ENCODE peak calls at places on chromosomes 2 and 18, in five cellular contexts. One of them, this sample, is unnamed.

GRCh38 chr2:43323810-43324588 is 97.6 kb upstream of the ZFP36L2 start:
- DNase-seq in dorsolateral prefrontal cortex: no peak
- DNase-seq in HFFc6: no peak
- DNase-seq in psoas muscle: peak; percentile 82
- DNase-seq in omental fat pad: no peak
- DNase-seq in this sample: no peak

GRCh38 chr18:26477828-26478466 is 70.4 kb downstream of the KCTD1 start:
- DNase-seq in dorsolateral prefrontal cortex: no peak
- DNase-seq in HFFc6: no peak
- DNase-seq in psoas muscle: no peak
- DNase-seq in omental fat pad: no peak
- DNase-seq in this sample: no peak

GRCh38 chr18:35352778-35353177 is 8.6 kb upstream of the ZNF24 start:
- DNase-seq in dorsolateral prefrontal cortex: no peak
- DNase-seq in HFFc6: no peak
- DNase-seq in psoas muscle: no peak
- DNase-seq in omental fat pad: no peak
- DNase-seq in this sample: no peak

GRCh38 chr2:135245055-135245454 is 193.0 kb downstream of the RAB3GAP1 start:
- DNase-seq in dorsolateral prefrontal cortex: no peak
- DNase-seq in HFFc6: peak; percentile 13
- DNase-seq in psoas muscle: no peak
- DNase-seq in omental fat pad: no peak
- DNase-seq in this sample: no peak

GRCh38 chr2:225867071-225867470 is 467.6 kb downstream of the NYAP2 start:
- DNase-seq in dorsolateral prefrontal cortex: no peak
- DNase-seq in HFFc6: no peak
- DNase-seq in psoas muscle: no peak
- DNase-seq in omental fat pad: no peak
- DNase-seq in this sample: no peak

GRCh38 chr2:178193823-178194599 is at the start of gene OSBPL6:
- DNase-seq in dorsolateral prefrontal cortex: peak; percentile 75
- DNase-seq in HFFc6: peak; percentile 78
- DNase-seq in psoas muscle: peak; percentile 86
- DNase-seq in omental fat pad: peak; percentile 36
- DNase-seq in this sample: peak; percentile 70

GRCh38 chr18:77063256-77063655 is 69.3 kb downstream of the MBP start:
- DNase-seq in dorsolateral prefrontal cortex: no peak
- DNase-seq in HFFc6: no peak
- DNase-seq in psoas muscle: no peak
- DNase-seq in omental fat pad: no peak
- DNase-seq in this sample: no peak

GRCh38 chr2:237617305-237617982 is 9.9 kb upstream of the LRRFIP1 start:
- DNase-seq in dorsolateral prefrontal cortex: no peak
- DNase-seq in HFFc6: no peak
- DNase-seq in psoas muscle: no peak
- DNase-seq in omental fat pad: no peak
- DNase-seq in this sample: no peak

GRCh38 chr2:137838255-137839092 is 125.8 kb upstream of the HNMT start:
- DNase-seq in dorsolateral prefrontal cortex: no peak
- DNase-seq in HFFc6: peak; percentile 53
- DNase-seq in psoas muscle: no peak
- DNase-seq in omental fat pad: no peak
- DNase-seq in this sample: peak; percentile 22

GRCh38 chr2:188319845-188320244 is 28.2 kb downstream of the GULP1 start:
- DNase-seq in dorsolateral prefrontal cortex: no peak
- DNase-seq in HFFc6: no peak
- DNase-seq in psoas muscle: no peak
- DNase-seq in omental fat pad: no peak
- DNase-seq in this sample: no peak

GRCh38 chr2:1687254-1687653 is 57.1 kb downstream of the PXDN start:
- DNase-seq in dorsolateral prefrontal cortex: no peak
- DNase-seq in HFFc6: no peak
- DNase-seq in psoas muscle: no peak
- DNase-seq in omental fat pad: no peak
- DNase-seq in this sample: no peak

GRCh38 chr2:122329266-122329665 is 573.8 kb downstream of the TSN start:
- DNase-seq in dorsolateral prefrontal cortex: no peak
- DNase-seq in HFFc6: no peak
- DNase-seq in psoas muscle: no peak
- DNase-seq in omental fat pad: no peak
- DNase-seq in this sample: no peak

GRCh38 chr2:46297546-46298271 is 502 bp downstream of the EPAS1 start:
- DNase-seq in dorsolateral prefrontal cortex: peak; percentile 13
- DNase-seq in HFFc6: no peak
- DNase-seq in psoas muscle: peak; percentile 70
- DNase-seq in omental fat pad: peak; percentile 64
- DNase-seq in this sample: peak; percentile 38

GRCh38 chr2:46298522-46299351 is 1.5 kb downstream of the EPAS1 start:
- DNase-seq in dorsolateral prefrontal cortex: peak; percentile 21
- DNase-seq in HFFc6: peak; percentile 42
- DNase-seq in psoas muscle: peak; percentile 55
- DNase-seq in omental fat pad: no peak
- DNase-seq in this sample: peak; percentile 49

GRCh38 chr2:46300406-46300832 is 3.2 kb downstream of the EPAS1 start:
- DNase-seq in dorsolateral prefrontal cortex: no peak
- DNase-seq in HFFc6: no peak
- DNase-seq in psoas muscle: no peak
- DNase-seq in omental fat pad: no peak
- DNase-seq in this sample: no peak

GRCh38 chr2:46298272-46298521 is 990 bp downstream of the EPAS1 start:
- DNase-seq in dorsolateral prefrontal cortex: no peak
- DNase-seq in HFFc6: no peak
- DNase-seq in psoas muscle: peak; percentile 25
- DNase-seq in omental fat pad: no peak
- DNase-seq in this sample: no peak

DNA sequence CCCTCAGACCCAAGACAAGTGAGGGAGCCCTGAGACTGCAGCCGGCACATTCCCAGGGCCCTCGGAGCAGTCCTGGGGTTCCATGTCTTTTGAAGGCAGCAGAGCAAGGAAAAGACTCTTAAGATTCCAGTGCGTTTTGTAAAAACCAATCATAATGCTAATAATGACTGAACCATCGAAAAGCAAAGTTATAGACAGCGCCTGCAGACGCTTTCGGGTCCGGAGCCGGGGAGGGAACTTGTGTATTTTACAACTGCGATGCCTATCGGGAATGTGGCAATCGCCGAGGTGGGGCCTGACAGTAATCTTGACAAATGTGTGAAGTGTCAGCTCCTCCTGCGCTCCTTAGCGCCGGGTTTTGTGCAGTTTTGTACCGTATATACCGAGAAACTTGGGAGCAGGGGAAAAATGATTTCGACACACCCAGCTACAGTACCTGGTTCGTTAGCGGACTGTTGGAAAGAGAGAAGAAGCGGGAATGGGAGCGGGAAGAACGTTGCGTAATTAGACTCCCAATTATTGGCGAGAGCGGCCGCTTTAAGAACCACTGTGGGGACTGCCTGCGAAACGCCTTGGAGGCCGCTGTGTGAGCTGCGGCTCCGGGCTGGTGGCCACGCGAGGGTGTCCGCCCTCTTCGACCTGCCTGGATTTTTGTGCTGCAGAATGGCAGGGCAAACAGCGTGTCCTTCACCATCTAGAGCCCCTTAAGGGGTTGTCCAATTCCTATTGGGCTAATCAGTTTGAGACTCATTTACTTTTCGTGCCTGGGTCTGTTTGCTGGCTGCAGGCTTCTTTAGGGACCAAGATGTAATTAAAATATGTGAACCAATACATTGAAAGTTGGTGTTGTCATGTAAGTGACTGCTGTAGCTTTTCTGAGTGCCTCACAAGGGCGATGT is 2.4 kb downstream of the EPAS1 start:
- DNase-seq in dorsolateral prefrontal cortex: peak; percentile 36
- DNase-seq in HFFc6: peak; percentile 64
- DNase-seq in psoas muscle: peak; percentile 79
- DNase-seq in omental fat pad: peak; percentile 62
- DNase-seq in this sample: no peak
- TF ChIP-seq CTCF in dorsolateral prefrontal cortex: no peak
- TF ChIP-seq CTCF in HFFc6: no peak
- TF ChIP-seq CTCF in psoas muscle: no peak
- TF ChIP-seq CTCF in omental fat pad: no peak
- TF ChIP-seq CTCF in this sample: no peak

DNA sequence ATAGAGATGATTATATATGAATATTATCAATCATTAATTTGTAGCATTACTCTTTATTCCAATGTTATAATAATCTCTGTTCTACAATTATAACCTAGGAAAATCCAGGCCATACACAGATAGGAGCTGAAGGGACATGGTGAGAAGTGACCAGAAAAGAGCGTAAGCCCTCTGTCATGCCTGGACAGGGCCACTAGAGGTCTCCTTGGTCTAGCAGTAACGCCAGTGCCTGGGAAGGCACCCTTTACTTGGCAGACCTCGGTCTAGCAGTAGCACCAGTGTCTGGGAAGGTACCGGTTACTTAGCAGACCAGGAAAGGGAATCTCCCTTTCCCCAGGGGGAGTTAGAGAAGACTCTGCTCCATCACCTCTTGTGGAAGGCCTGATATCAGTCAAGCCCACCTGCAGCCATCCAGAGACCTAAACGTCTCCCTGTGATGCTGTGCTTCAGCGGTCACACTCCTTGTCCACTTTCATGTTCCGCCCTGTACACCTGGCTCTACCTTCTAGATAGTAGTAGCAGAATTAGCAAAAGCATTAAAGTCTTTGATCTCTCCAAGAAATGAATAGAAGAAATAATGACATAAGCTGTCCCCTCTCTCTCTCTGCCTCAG is 447.5 kb upstream of the FSIP2 start:
- DNase-seq in dorsolateral prefrontal cortex: no peak
- DNase-seq in HFFc6: peak; percentile 9
- DNase-seq in psoas muscle: no peak
- DNase-seq in omental fat pad: no peak
- DNase-seq in this sample: no peak
- TF ChIP-seq CTCF in dorsolateral prefrontal cortex: no peak
- TF ChIP-seq CTCF in HFFc6: peak; percentile 48
- TF ChIP-seq CTCF in psoas muscle: peak; percentile 34
- TF ChIP-seq CTCF in omental fat pad: no peak
- TF ChIP-seq CTCF in this sample: peak; percentile 44

GRCh38 chr2:45943231-45944044 is 292.0 kb downstream of the PRKCE start:
- DNase-seq in dorsolateral prefrontal cortex: no peak
- DNase-seq in HFFc6: no peak
- DNase-seq in psoas muscle: no peak
- DNase-seq in omental fat pad: no peak
- DNase-seq in this sample: no peak
- TF ChIP-seq CTCF in dorsolateral prefrontal cortex: no peak
- TF ChIP-seq CTCF in HFFc6: peak; percentile 56
- TF ChIP-seq CTCF in psoas muscle: no peak
- TF ChIP-seq CTCF in omental fat pad: no peak
- TF ChIP-seq CTCF in this sample: peak; percentile 4

DNA sequence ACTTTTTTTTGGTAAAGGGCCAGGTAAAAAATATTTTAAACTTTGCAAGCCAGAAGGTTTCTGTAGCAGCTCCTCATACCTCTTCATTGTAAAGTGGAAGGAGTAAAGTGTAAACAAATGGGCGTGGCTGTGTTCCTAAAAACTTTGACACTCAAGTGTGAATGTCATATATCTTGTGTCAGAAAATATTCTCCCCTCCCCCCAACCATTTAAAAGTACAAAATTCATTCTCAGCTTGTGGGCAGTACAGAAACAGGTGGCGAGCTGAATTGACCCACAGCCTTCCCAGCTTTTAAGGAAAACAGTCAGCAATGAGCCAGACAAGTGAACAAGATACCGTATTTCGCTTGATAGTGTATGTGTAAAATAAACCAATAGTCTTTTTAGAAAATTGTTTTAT is 4.0 kb downstream of the YPEL5 start:
- DNase-seq in dorsolateral prefrontal cortex: no peak
- DNase-seq in HFFc6: no peak
- DNase-seq in psoas muscle: no peak
- DNase-seq in omental fat pad: no peak
- DNase-seq in this sample: no peak
- TF ChIP-seq CTCF in dorsolateral prefrontal cortex: no peak
- TF ChIP-seq CTCF in HFFc6: no peak
- TF ChIP-seq CTCF in psoas muscle: no peak
- TF ChIP-seq CTCF in omental fat pad: no peak
- TF ChIP-seq CTCF in this sample: no peak

GRCh38 chr2:118051956-118052355 is 36.3 kb upstream of the INSIG2 start:
- DNase-seq in dorsolateral prefrontal cortex: no peak
- DNase-seq in HFFc6: no peak
- DNase-seq in psoas muscle: no peak
- DNase-seq in omental fat pad: no peak
- DNase-seq in this sample: no peak

GRCh38 chr2:118058979-118059378 is 29.3 kb upstream of the INSIG2 start:
- DNase-seq in dorsolateral prefrontal cortex: no peak
- DNase-seq in HFFc6: no peak
- DNase-seq in psoas muscle: no peak
- DNase-seq in omental fat pad: no peak
- DNase-seq in this sample: no peak

GRCh38 chr2:118056165-118056534 is 32.1 kb upstream of the INSIG2 start:
- DNase-seq in dorsolateral prefrontal cortex: no peak
- DNase-seq in HFFc6: no peak
- DNase-seq in psoas muscle: no peak
- DNase-seq in omental fat pad: no peak
- DNase-seq in this sample: no peak

GRCh38 chr2:118052474-118052873 is 35.8 kb upstream of the INSIG2 start:
- DNase-seq in dorsolateral prefrontal cortex: no peak
- DNase-seq in HFFc6: no peak
- DNase-seq in psoas muscle: no peak
- DNase-seq in omental fat pad: no peak
- DNase-seq in this sample: no peak

GRCh38 chr2:118055512-118056164 is 32.6 kb upstream of the INSIG2 start:
- DNase-seq in dorsolateral prefrontal cortex: no peak
- DNase-seq in HFFc6: no peak
- DNase-seq in psoas muscle: no peak
- DNase-seq in omental fat pad: no peak
- DNase-seq in this sample: no peak
- TF ChIP-seq CTCF in dorsolateral prefrontal cortex: no peak
- TF ChIP-seq CTCF in HFFc6: no peak
- TF ChIP-seq CTCF in psoas muscle: no peak
- TF ChIP-seq CTCF in omental fat pad: no peak
- TF ChIP-seq CTCF in this sample: no peak

GRCh38 chr2:63914311-63914710 is 72.6 kb downstream of the UGP2 start:
- DNase-seq in dorsolateral prefrontal cortex: no peak
- DNase-seq in HFFc6: no peak
- DNase-seq in psoas muscle: no peak
- DNase-seq in omental fat pad: no peak
- DNase-seq in this sample: no peak
- TF ChIP-seq CTCF in dorsolateral prefrontal cortex: no peak
- TF ChIP-seq CTCF in HFFc6: no peak
- TF ChIP-seq CTCF in psoas muscle: no peak
- TF ChIP-seq CTCF in omental fat pad: no peak
- TF ChIP-seq CTCF in this sample: no peak

DNA sequence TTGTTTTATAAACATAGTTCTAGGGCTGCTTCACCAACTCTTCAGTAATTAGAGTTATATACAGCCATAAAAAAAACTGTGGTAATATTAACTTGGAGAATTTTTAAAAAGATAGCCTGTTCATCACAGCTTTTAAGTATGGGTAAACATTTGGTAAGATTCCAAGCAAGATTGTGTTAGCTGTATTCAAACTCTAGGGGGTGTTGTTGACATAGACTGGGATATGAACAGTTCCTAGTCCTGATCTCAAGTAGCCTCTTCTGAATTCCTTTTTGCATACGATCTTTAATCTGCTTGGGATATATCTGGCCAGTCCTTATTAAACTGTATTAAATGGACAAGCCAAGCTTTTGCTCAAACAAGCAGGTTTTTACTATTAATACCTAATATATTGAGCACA is 13.4 kb downstream of the NOP58 start:
- DNase-seq in dorsolateral prefrontal cortex: no peak
- DNase-seq in HFFc6: peak; percentile 68
- DNase-seq in psoas muscle: no peak
- DNase-seq in omental fat pad: no peak
- DNase-seq in this sample: no peak
- TF ChIP-seq CTCF in dorsolateral prefrontal cortex: peak; percentile 57
- TF ChIP-seq CTCF in HFFc6: peak; percentile 74
- TF ChIP-seq CTCF in psoas muscle: peak; percentile 59
- TF ChIP-seq CTCF in omental fat pad: no peak
- TF ChIP-seq CTCF in this sample: peak; percentile 56

GRCh38 chr2:124668161-124668560 is 643.1 kb downstream of the CNTNAP5 start:
- DNase-seq in dorsolateral prefrontal cortex: no peak
- DNase-seq in HFFc6: no peak
- DNase-seq in psoas muscle: no peak
- DNase-seq in omental fat pad: no peak
- DNase-seq in this sample: no peak
- TF ChIP-seq CTCF in dorsolateral prefrontal cortex: no peak
- TF ChIP-seq CTCF in HFFc6: no peak
- TF ChIP-seq CTCF in psoas muscle: no peak
- TF ChIP-seq CTCF in omental fat pad: no peak
- TF ChIP-seq CTCF in this sample: no peak